ENCODE peak calls at places on chromosome 17, in five cellular contexts. P, V, M, I and T are unnamed samples.

GRCh38 chr17:76261421-76262215 is 3.5 kb upstream of the UBALD2 start:
- DNase-seq in P (no peak), V (no peak), M (no peak), I (no peak), T (no peak)

GRCh38 chr17:21524211-21524591 is 148.0 kb downstream of the KCNJ12 start:
- DNase-seq in P (peak), V (no peak), M (no peak), I (no peak), T (no peak)

GRCh38 chr17:82450357-82451106 is at the start of gene CYBC1:
- DNase-seq in P (peak), V (peak), M (peak), I (peak), T (peak)

GRCh38 chr17:80393961-80394360 is 21.0 kb upstream of the ENDOV start:
- DNase-seq in P (no peak), V (no peak), M (no peak), I (no peak), T (no peak)

GRCh38 chr17:39667262-39668140 is 752 bp upstream of the PNMT start:
- DNase-seq in P (no peak), V (no peak), M (no peak), I (peak), T (peak)

GRCh38 chr17:48601528-48602430 is 3.0 kb downstream of the HOXB6 start:
- DNase-seq in P (no peak), V (no peak), M (no peak), I (no peak), T (no peak)

GRCh38 chr17:76476736-76477135 is 9.3 kb downstream of the AANAT start:
- DNase-seq in P (no peak), V (no peak), M (no peak), I (no peak), T (no peak)

GRCh38 chr17:79612468-79613194 is 1.8 kb upstream of the RBFOX3 start:
- DNase-seq in P (no peak), V (no peak), M (peak), I (no peak), T (peak)

GRCh38 chr17:64148699-64149098 is 18.8 kb upstream of the ERN1 start:
- DNase-seq in P (no peak), V (no peak), M (no peak), I (peak), T (no peak)

GRCh38 chr17:38715216-38715943 is 10.3 kb downstream of the MLLT6 start:
- DNase-seq in P (no peak), V (no peak), M (no peak), I (no peak), T (no peak)

GRCh38 chr17:29027521-29027920 is 15.4 kb upstream of the PIPOX start:
- DNase-seq in P (no peak), V (no peak), M (no peak), I (no peak), T (no peak)

GRCh38 chr17:73423806-73424205 is 112.0 kb upstream of the CDC42EP4 start:
- DNase-seq in P (no peak), V (no peak), M (no peak), I (no peak), T (no peak)

GRCh38 chr17:40564195-40564882 is 933 bp downstream of the CCR7 start:
- DNase-seq in P (no peak), V (no peak), M (no peak), I (no peak), T (no peak)

GRCh38 chr17:49437696-49438438 is 23.2 kb upstream of the PHB1 start:
- DNase-seq in P (no peak), V (no peak), M (no peak), I (peak), T (no peak)

GRCh38 chr17:77498056-77498785 is 357.5 kb downstream of the SEC14L1 start:
- DNase-seq in P (no peak), V (no peak), M (no peak), I (peak), T (no peak)

GRCh38 chr17:83062818-83063671 is 16.4 kb upstream of the METRNL start:
- DNase-seq in P (no peak), V (no peak), M (no peak), I (peak), T (peak)

GRCh38 chr17:83061586-83061985 is 17.8 kb upstream of the METRNL start:
- DNase-seq in P (no peak), V (no peak), M (no peak), I (no peak), T (no peak)

GRCh38 chr17:81582341-81582740 is 30.2 kb upstream of the FAAP100 start:
- DNase-seq in P (no peak), V (no peak), M (peak), I (no peak), T (no peak)

GRCh38 chr17:19727466-19728113 is 11.2 kb upstream of the SLC47A2 start:
- DNase-seq in P (peak), V (no peak), M (peak), I (peak), T (no peak)

GRCh38 chr17:63399316-63399715 is 46.8 kb downstream of the CYB561 start:
- DNase-seq in P (no peak), V (no peak), M (peak), I (no peak), T (no peak)

GRCh38 chr17:43779145-43780125 is 658 bp upstream of the DUSP3 start:
- DNase-seq in P (no peak), V (no peak), M (no peak), I (no peak), T (no peak)

GRCh38 chr17:57713140-57713539 is 32.0 kb downstream of the CCDC182 start:
- DNase-seq in P (no peak), V (no peak), M (no peak), I (no peak), T (no peak)

GRCh38 chr17:30292490-30292858 is 730 bp upstream of the BLMH start:
- DNase-seq in P (no peak), V (no peak), M (no peak), I (no peak), T (no peak)

GRCh38 chr17:38797091-38797490 is 2.3 kb downstream of the PIP4K2B start:
- DNase-seq in P (peak), V (no peak), M (peak), I (no peak), T (no peak)

GRCh38 chr17:67637901-67638641 is 79.7 kb upstream of the NOL11 start:
- DNase-seq in P (no peak), V (peak), M (no peak), I (peak), T (peak)

GRCh38 chr17:5526821-5527598 is 40.6 kb downstream of the MIS12 start:
- DNase-seq in P (peak), V (no peak), M (peak), I (no peak), T (peak)

GRCh38 chr17:64575431-64575830 is 68.7 kb downstream of the CEP95 start:
- DNase-seq in P (no peak), V (no peak), M (no peak), I (no peak), T (no peak)

GRCh38 chr17:61484174-61484573 is 32.0 kb downstream of the TBX4 start:
- DNase-seq in P (no peak), V (no peak), M (no peak), I (no peak), T (no peak)

GRCh38 chr17:49494937-49495841 is at the start of gene NGFR:
- DNase-seq in P (no peak), V (no peak), M (peak), I (peak), T (no peak)

GRCh38 chr17:1808649-1809048 is 21.1 kb downstream of the SMYD4 start:
- DNase-seq in P (no peak), V (no peak), M (no peak), I (no peak), T (no peak)

GRCh38 chr17:39999067-39999466 is 16.2 kb upstream of the CSF3 start:
- DNase-seq in P (no peak), V (no peak), M (peak), I (no peak), T (no peak)

GRCh38 chr17:56699186-56699895 is 105.8 kb downstream of the NOG start:
- DNase-seq in P (peak), V (peak), M (peak), I (no peak), T (peak)

GRCh38 chr17:80826955-80827645 is 164.5 kb upstream of the CHMP6 start:
- DNase-seq in P (peak), V (no peak), M (peak), I (no peak), T (peak)

GRCh38 chr17:39243155-39243554 is 17.4 kb upstream of the STAC2 start:
- DNase-seq in P (no peak), V (no peak), M (no peak), I (no peak), T (no peak)

GRCh38 chr17:8935194-8935593 is 30.3 kb downstream of the PIK3R5 start:
- DNase-seq in P (no peak), V (peak), M (no peak), I (no peak), T (no peak)

GRCh38 chr17:81706232-81706611 is 3.1 kb downstream of the MRPL12 start:
- DNase-seq in P (no peak), V (no peak), M (no peak), I (no peak), T (no peak)

GRCh38 chr17:70776446-70776845 is 607.1 kb downstream of the KCNJ2 start:
- DNase-seq in P (no peak), V (no peak), M (no peak), I (no peak), T (no peak)

GRCh38 chr17:72321886-72322285 is 201.1 kb downstream of the SOX9 start:
- DNase-seq in P (no peak), V (no peak), M (no peak), I (no peak), T (no peak)

GRCh38 chr17:76994237-76994637 is 126.0 kb downstream of the MGAT5B start:
- DNase-seq in P (no peak), V (no peak), M (no peak), I (no peak), T (no peak)

DNA sequence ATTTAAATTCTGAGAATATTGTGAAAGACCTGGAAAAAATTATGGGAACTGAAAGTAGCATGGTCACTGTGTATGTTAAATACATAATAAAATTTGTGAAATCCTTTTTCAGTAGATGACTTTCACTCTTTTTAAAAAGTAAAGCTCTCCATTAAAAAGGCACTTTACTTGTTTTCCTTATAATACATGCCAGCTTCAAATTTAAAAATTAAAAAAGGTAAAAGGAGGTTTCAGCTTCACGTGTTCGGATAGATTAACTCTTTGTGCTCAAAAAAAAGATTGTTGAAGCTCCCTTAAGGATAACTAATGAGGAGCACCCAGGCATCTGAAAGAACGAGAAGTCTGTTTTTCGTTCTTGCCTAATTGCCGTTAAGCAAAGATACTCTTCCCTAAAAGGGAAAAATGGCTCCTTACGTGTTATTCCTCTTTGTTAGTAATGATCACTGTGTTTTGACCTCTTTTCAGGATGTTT is 87.8 kb downstream of the TUBD1 start:
- DNase-seq in P (no peak), V (no peak), M (no peak), I (no peak), T (no peak)
- H3K4me3 ChIP-seq in P (no peak), V (no peak), M (no peak), I (no peak), T (no peak)

DNA sequence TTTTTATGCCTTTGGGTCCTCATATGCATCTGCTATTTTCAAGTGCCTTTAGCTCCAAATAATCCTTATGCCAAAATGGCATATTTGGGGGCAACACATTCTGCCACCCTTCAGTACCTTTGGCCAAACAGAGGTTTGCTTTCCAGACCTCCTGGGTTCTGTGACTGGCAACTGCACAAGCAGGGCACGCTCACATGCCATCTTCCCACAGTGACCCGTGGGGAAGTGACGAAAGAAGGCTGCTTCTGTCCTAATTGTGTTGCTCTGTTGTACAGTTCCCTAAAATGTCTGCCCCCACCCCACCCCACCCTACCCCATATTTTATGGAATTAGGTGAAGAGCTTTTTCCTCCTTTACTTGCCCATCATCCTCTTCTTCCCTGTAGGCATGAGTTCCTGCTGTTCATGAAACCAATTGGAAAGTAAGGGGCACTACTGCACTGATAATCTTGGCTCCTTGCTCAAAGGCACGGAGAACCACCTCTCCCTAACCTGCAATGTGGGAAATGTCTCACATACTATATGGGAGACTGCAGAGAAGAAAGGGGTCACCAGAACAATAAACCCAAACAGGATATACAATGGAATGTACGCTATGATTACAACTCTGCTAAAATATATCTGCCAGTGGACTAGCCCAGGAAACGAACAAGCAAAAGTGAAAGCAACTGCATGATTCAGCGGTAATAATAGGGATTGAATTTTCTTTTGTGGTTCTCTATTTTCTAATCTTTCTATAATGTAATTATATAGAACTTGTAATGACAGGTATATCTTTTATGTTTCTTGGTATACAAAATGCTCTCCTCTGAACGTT is 3.3 kb upstream of the SLFN12L start:
- DNase-seq in P (peak), V (peak), M (no peak), I (peak), T (no peak)
- H3K4me3 ChIP-seq in P (no peak), V (peak), M (peak), I (peak), T (no peak)

DNA sequence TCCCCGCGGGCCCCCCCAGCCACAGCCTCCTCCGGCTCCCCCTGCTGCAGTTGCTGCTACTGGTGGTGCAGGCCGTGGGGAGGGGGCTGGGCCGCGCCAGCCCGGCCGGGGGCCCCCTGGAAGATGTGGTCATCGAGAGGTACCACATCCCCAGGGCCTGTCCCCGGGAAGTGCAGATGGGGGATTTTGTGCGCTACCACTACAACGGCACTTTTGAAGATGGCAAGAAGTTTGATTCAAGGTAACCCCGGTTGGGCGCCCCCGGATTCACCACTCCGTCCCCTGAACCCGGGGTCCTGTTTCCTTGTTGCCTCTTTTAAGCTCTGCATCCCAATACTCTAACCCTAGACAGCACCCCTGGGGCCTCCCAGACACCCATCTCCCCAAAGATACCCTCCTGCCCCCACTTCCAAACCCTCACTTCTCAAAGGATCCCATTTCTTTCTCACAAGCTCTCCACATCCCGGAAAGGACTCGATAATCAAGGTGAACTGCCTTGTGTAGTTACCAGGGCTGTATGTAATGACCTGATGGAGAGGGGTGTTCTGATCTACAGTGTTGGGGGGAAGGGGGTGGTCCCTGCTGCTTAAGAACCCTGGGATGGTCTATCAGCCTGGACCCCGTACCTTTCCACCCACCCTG is 356 bp downstream of the FKBP10 start:
- DNase-seq in P (no peak), V (no peak), M (no peak), I (no peak), T (no peak)
- H3K4me3 ChIP-seq in P (peak), V (peak), M (peak), I (peak), T (peak)

GRCh38 chr17:17758443-17758842 is 77.2 kb downstream of the RAI1 start:
- DNase-seq in P (no peak), V (no peak), M (no peak), I (no peak), T (no peak)
- H3K4me3 ChIP-seq in P (no peak), V (no peak), M (no peak), I (no peak), T (no peak)

GRCh38 chr17:35708951-35709350 is 22.5 kb upstream of the RASL10B start:
- DNase-seq in P (no peak), V (no peak), M (no peak), I (no peak), T (no peak)
- H3K4me3 ChIP-seq in P (no peak), V (no peak), M (no peak), I (no peak), T (no peak)

GRCh38 chr17:7575481-7575883 is 4.0 kb upstream of the CD68 start:
- DNase-seq in P (no peak), V (no peak), M (no peak), I (no peak), T (no peak)
- H3K4me3 ChIP-seq in P (peak), V (no peak), M (no peak), I (no peak), T (peak)

GRCh38 chr17:4006165-4006589 is 41.9 kb upstream of the ATP2A3 start:
- DNase-seq in P (no peak), V (peak), M (no peak), I (no peak), T (no peak)
- H3K4me3 ChIP-seq in P (no peak), V (no peak), M (no peak), I (no peak), T (no peak)